ENCODE peak calls at places on chromosomes 12 and 14, in ten cellular contexts. Z is HCT116, J is astrocyte of the spinal cord, S is upper lobe of right lung, P is kidney, Q is psoas muscle, E is H9, B is fibroblast of the aortic adventitia, G is fibroblast of mammary gland, D is endothelial cell of umbilical vein. L is an unnamed sample.

GRCh38 chr12:31803306-31804184 is 74.7 kb upstream of the AMN1 start:
- DNase-seq in P (no peak), B (no peak), Q (no peak), D (no peak), J (no peak), Z (no peak), G (no peak), E (no peak), S (no peak), L (no peak)

GRCh38 chr12:46523446-46523845 is 150.9 kb upstream of the SLC38A2 start:
- DNase-seq in D (no peak), G (peak), B (no peak), E (no peak), P (no peak), Z (no peak), S (no peak), Q (no peak), J (no peak), L (no peak)

GRCh38 chr12:109430244-109430643 is 46.9 kb downstream of the KCTD10 start:
- DNase-seq in B (no peak), P (no peak), E (no peak), S (no peak), Z (no peak), D (no peak), J (no peak), Q (no peak), G (no peak), L (no peak)

GRCh38 chr12:32585680-32586079 is 93.4 kb upstream of the DNM1L start:
- DNase-seq in Q (no peak), S (no peak), G (no peak), J (no peak), B (no peak), D (no peak), P (no peak), Z (no peak), E (no peak), L (no peak)

GRCh38 chr14:98217530-98217929 is 1054.5 kb downstream of the BCL11B start:
- DNase-seq in G (no peak), B (no peak), J (no peak), Z (no peak), S (no peak), P (no peak), E (no peak), Q (no peak), D (no peak), L (no peak)

GRCh38 chr12:42960087-42960527 is 370.6 kb upstream of the PRICKLE1 start:
- DNase-seq in B (no peak), Q (no peak), D (peak), J (peak), Z (peak), E (no peak), G (peak), P (no peak), S (no peak), L (no peak)

GRCh38 chr12:98582093-98582492 is 11.4 kb upstream of the SLC25A3 start:
- DNase-seq in Q (no peak), S (no peak), D (no peak), Z (peak), E (no peak), B (no peak), J (no peak), G (peak), P (no peak), L (no peak)

GRCh38 chr14:25436906-25437305 is 387.0 kb upstream of the STXBP6 start:
- DNase-seq in B (no peak), Z (no peak), J (no peak), Q (no peak), S (no peak), G (no peak), E (no peak), D (no peak), P (no peak), L (no peak)

GRCh38 chr14:100271247-100271939 is 32.4 kb downstream of the YY1 start:
- DNase-seq in B (peak), J (peak), E (no peak), G (peak), Q (no peak), S (no peak), D (peak), P (no peak), Z (no peak), L (peak)

GRCh38 chr12:120224304-120225199 is 23.6 kb upstream of the RPLP0 start:
- DNase-seq in E (no peak), G (no peak), S (peak), P (peak), J (peak), Z (no peak), Q (peak), B (peak), D (no peak), L (no peak)
- TF ChIP-seq CTCF in E (no peak), G (no peak), S (no peak), P (no peak), J (no peak), Z (no peak), Q (no peak), B (no peak), D (no peak), L (no peak)

DNA sequence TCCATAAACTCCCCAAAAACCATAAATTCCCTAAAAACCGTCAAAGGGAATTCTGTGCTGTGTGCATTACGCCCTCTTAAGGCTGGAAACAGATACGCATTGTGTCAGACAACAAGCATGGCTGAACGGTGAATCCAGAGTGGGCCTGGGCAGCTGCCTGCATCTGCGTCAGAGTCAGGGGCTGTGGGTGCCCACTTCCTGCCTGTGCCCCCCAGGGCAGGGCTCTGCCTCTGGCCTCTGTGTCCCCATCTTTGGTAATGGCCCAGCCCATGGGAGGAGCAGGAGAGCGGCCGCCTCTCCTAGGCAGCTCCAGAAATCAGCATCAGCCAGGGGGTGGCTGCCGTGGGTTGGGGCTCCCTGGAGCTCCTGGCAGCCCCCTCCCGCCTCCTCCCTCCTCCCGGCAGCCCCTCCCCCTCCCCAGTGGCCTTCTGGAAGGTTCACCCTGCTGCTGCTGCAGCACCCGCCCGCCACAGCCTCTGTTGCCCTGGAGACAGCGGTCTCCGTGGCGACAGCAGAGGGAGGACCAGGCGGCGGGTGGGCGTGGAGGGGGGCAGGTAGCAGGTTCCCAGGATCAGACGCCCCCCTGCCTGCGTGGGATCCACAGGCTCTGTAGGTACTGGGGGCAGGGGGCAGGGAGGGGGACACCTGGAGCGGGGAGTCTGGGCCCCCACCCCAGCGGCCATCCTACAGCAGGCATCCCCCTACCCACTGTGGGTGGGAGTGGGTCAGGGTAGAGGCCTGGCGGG is 5.9 kb downstream of the MMP17 start:
- DNase-seq in Z (no peak), P (peak), G (peak), D (no peak), S (no peak), E (no peak), B (peak), J (peak), Q (no peak), L (no peak)
- TF ChIP-seq CTCF in Z (peak), P (no peak), G (peak), D (peak), S (no peak), E (peak), B (peak), J (peak), Q (no peak), L (peak)

GRCh38 chr14:76267322-76268012 is 108.5 kb upstream of the ESRRB start:
- DNase-seq in J (peak), E (peak), D (peak), G (peak), Q (peak), S (peak), P (peak), B (peak), Z (no peak), L (peak)
- TF ChIP-seq CTCF in J (peak), E (peak), D (no peak), G (peak), Q (peak), S (peak), P (no peak), B (peak), Z (no peak), L (no peak)

GRCh38 chr12:93939641-93940040 is 208.7 kb upstream of the PLXNC1 start:
- DNase-seq in E (no peak), G (peak), D (no peak), S (no peak), Z (no peak), Q (no peak), B (peak), P (no peak), J (no peak), L (no peak)

GRCh38 chr12:93944196-93944595 is 204.2 kb upstream of the PLXNC1 start:
- DNase-seq in B (no peak), Q (no peak), E (no peak), Z (no peak), G (peak), J (peak), S (no peak), D (no peak), P (no peak), L (no peak)

GRCh38 chr12:93947486-93947885 is 200.9 kb upstream of the PLXNC1 start:
- DNase-seq in Q (no peak), S (no peak), E (no peak), B (no peak), G (no peak), Z (no peak), D (no peak), P (no peak), J (no peak), L (no peak)

GRCh38 chr12:93946542-93947150 is 201.7 kb upstream of the PLXNC1 start:
- DNase-seq in P (no peak), J (peak), S (no peak), E (no peak), Z (no peak), D (no peak), B (peak), Q (no peak), G (peak), L (no peak)

GRCh38 chr12:93943766-93944165 is 204.6 kb upstream of the PLXNC1 start:
- DNase-seq in D (no peak), S (no peak), Q (peak), G (peak), J (no peak), B (peak), P (no peak), E (no peak), Z (peak), L (peak)
- TF ChIP-seq CTCF in D (no peak), S (no peak), Q (peak), G (peak), J (no peak), B (peak), P (no peak), E (no peak), Z (no peak), L (no peak)

GRCh38 chr12:96710127-96710745 is 196.8 kb upstream of the NEDD1 start:
- DNase-seq in P (no peak), Z (no peak), D (no peak), G (no peak), Q (no peak), E (peak), J (no peak), B (no peak), S (no peak), L (no peak)
- TF ChIP-seq CTCF in P (no peak), Z (no peak), D (no peak), G (no peak), Q (no peak), E (peak), J (no peak), B (no peak), S (no peak), L (no peak)

DNA sequence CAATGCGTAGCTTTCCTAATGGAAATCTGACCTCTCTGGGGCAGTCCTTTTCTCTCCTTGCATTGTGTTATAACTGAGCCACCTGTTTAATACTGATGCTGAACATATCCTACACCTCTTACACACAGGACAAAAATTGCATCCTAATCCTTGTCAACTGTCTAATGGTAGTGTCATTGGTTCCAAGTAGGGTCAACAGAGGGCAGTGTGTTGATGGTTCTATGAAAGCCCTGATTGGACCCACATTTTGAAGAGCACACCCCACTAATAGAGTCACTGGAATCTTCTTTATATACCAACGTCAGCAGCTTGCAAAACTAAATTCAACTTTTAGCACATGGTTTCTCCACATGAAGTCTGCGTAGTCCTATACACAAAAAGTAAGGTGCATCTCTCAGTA is 148.2 kb downstream of the SLC25A21 start:
- DNase-seq in D (no peak), Q (no peak), S (no peak), G (no peak), J (no peak), Z (no peak), E (no peak), B (no peak), P (no peak), L (no peak)
- TF ChIP-seq CTCF in D (no peak), Q (no peak), S (no peak), G (peak), J (no peak), Z (peak), E (peak), B (no peak), P (no peak), L (no peak)

GRCh38 chr12:53355121-53355520 is 19.0 kb upstream of the SP7 start:
- DNase-seq in S (no peak), E (no peak), J (no peak), Q (no peak), P (no peak), B (no peak), D (no peak), Z (no peak), G (no peak), L (no peak)

GRCh38 chr12:53347905-53348304 is 11.8 kb upstream of the SP7 start:
- DNase-seq in Q (no peak), E (no peak), P (no peak), J (no peak), S (no peak), D (no peak), G (no peak), Z (no peak), B (no peak), L (no peak)

GRCh38 chr12:53352331-53353258 is 16.4 kb upstream of the SP7 start:
- DNase-seq in J (peak), E (peak), P (peak), Z (peak), S (peak), D (peak), B (peak), Q (peak), G (peak), L (peak)
- TF ChIP-seq CTCF in J (peak), E (peak), P (peak), Z (peak), S (peak), D (peak), B (peak), Q (peak), G (peak), L (peak)